ENCODE peak calls at places on chromosomes 13 and 19, in four cellular contexts. B is NCI-H1436 treated with DMSO at 0.1 percent for 48 hours, K is Karpas-422, F is RWPE2. H is an unnamed sample.
A peak's percentile ranks its signal among the peaks of the same experiment; 100 is the strongest.

GRCh38 chr19:49210108-49210900 is 52.7 kb downstream of the TRPM4 start:
- DNase-seq in B (no peak), K (peak; percentile 77), F (no peak), H (peak; percentile 61)

GRCh38 chr19:41321600-41322270 is 11.8 kb downstream of the CCDC97 start:
- DNase-seq in B (no peak), K (peak; percentile 60), F (no peak), H (peak; percentile 40)

GRCh38 chr13:35210234-35210633 is 266.3 kb downstream of the MAB21L1 start:
- DNase-seq in B (no peak), K (no peak), F (no peak), H (no peak)

GRCh38 chr19:6086081-6086858 is 24.0 kb downstream of the RFX2 start:
- DNase-seq in B (no peak), K (no peak), F (no peak), H (no peak)

GRCh38 chr19:54424660-54425381 is 9.6 kb downstream of the TTYH1 start:
- DNase-seq in B (no peak), K (no peak), F (no peak), H (no peak)

GRCh38 chr13:110347535-110348308 is 40.6 kb downstream of the COL4A2 start:
- DNase-seq in B (no peak), K (no peak), F (peak; percentile 95), H (no peak)

GRCh38 chr19:56091066-56091490 is 30.0 kb downstream of the ZNF787 start:
- DNase-seq in B (no peak), K (no peak), F (no peak), H (no peak)

GRCh38 chr13:63396746-63397145 is 1981.1 kb upstream of the PCDH20 start:
- DNase-seq in B (no peak), K (no peak), F (no peak), H (no peak)

GRCh38 chr13:75482070-75482819 is at the start of gene TBC1D4:
- DNase-seq in B (peak; percentile 50), K (peak; percentile 93), F (peak; percentile 80), H (peak; percentile 91)

GRCh38 chr19:11881151-11881800 is 6.3 kb upstream of the ZNF69 start:
- DNase-seq in B (no peak), K (peak; percentile 89), F (no peak), H (peak; percentile 72)

GRCh38 chr13:28574617-28575142 is 79.8 kb upstream of the FLT1 start:
- DNase-seq in B (no peak), K (no peak), F (peak; percentile 65), H (peak; percentile 13)

GRCh38 chr13:66659291-66660012 is 570.7 kb downstream of the PCDH9 start:
- DNase-seq in B (no peak), K (peak; percentile 89), F (no peak), H (peak; percentile 90)

GRCh38 chr19:36373638-36374156 is 5.3 kb downstream of the ZFP14 start:
- DNase-seq in B (no peak), K (no peak), F (no peak), H (no peak)

GRCh38 chr19:16587031-16588023 is 15.1 kb upstream of the SLC35E1 start:
- DNase-seq in B (no peak), K (peak; percentile 97), F (no peak), H (peak; percentile 93)

GRCh38 chr13:51286135-51287002 is 53.1 kb upstream of the SERPINE3 start:
- DNase-seq in B (no peak), K (peak; percentile 89), F (no peak), H (peak; percentile 78)

GRCh38 chr13:51882570-51883225 is 20.9 kb downstream of the CCDC70 start:
- DNase-seq in B (no peak), K (no peak), F (no peak), H (no peak)

GRCh38 chr19:12792048-12792852 is 964 bp downstream of the JUNB start:
- DNase-seq in B (no peak), K (peak; percentile 95), F (no peak), H (peak; percentile 91)

H was measured in OCI-LY7.